ENCODE peak calls at places on chromosomes 2 and 18, in four cellular contexts. One of them, this sample, is unnamed.

GRCh38 chr2:183032200-183032794 is 6.0 kb downstream of the NCKAP1 start:
- DNase-seq in IMR-90: peak; percentile 64
- DNase-seq in CD4-positive, alpha-beta memory T cell: no peak
- DNase-seq in CD8-positive, alpha-beta memory T cell: no peak
- DNase-seq in this sample: no peak

GRCh38 chr2:176500921-176501320 is 231.7 kb downstream of the MTX2 start:
- DNase-seq in IMR-90: no peak
- DNase-seq in CD4-positive, alpha-beta memory T cell: no peak
- DNase-seq in CD8-positive, alpha-beta memory T cell: no peak
- DNase-seq in this sample: no peak

GRCh38 chr2:160266078-160266551 is 66.0 kb upstream of the ITGB6 start:
- DNase-seq in CD8-positive, alpha-beta memory T cell: no peak
- DNase-seq in CD4-positive, alpha-beta memory T cell: no peak
- DNase-seq in IMR-90: no peak
- DNase-seq in this sample: no peak

GRCh38 chr2:2333076-2333475 is 2.0 kb upstream of the MYT1L start:
- DNase-seq in CD4-positive, alpha-beta memory T cell: no peak
- DNase-seq in IMR-90: no peak
- DNase-seq in CD8-positive, alpha-beta memory T cell: no peak
- DNase-seq in this sample: no peak

GRCh38 chr18:8450013-8450412 is 159.2 kb upstream of the RAB12 start:
- DNase-seq in CD8-positive, alpha-beta memory T cell: no peak
- DNase-seq in IMR-90: no peak
- DNase-seq in CD4-positive, alpha-beta memory T cell: no peak
- DNase-seq in this sample: no peak

GRCh38 chr2:224646242-224646846 is 61.2 kb upstream of the CUL3 start:
- DNase-seq in CD8-positive, alpha-beta memory T cell: no peak
- DNase-seq in CD4-positive, alpha-beta memory T cell: no peak
- DNase-seq in IMR-90: peak; percentile 4
- DNase-seq in this sample: no peak

GRCh38 chr18:43525149-43525548 is 247.9 kb upstream of the SYT4 start:
- DNase-seq in IMR-90: no peak
- DNase-seq in CD8-positive, alpha-beta memory T cell: no peak
- DNase-seq in CD4-positive, alpha-beta memory T cell: no peak
- DNase-seq in this sample: no peak

GRCh38 chr2:45902952-45903351 is 251.5 kb downstream of the PRKCE start:
- DNase-seq in CD4-positive, alpha-beta memory T cell: no peak
- DNase-seq in CD8-positive, alpha-beta memory T cell: no peak
- DNase-seq in IMR-90: no peak
- DNase-seq in this sample: no peak

DNA sequence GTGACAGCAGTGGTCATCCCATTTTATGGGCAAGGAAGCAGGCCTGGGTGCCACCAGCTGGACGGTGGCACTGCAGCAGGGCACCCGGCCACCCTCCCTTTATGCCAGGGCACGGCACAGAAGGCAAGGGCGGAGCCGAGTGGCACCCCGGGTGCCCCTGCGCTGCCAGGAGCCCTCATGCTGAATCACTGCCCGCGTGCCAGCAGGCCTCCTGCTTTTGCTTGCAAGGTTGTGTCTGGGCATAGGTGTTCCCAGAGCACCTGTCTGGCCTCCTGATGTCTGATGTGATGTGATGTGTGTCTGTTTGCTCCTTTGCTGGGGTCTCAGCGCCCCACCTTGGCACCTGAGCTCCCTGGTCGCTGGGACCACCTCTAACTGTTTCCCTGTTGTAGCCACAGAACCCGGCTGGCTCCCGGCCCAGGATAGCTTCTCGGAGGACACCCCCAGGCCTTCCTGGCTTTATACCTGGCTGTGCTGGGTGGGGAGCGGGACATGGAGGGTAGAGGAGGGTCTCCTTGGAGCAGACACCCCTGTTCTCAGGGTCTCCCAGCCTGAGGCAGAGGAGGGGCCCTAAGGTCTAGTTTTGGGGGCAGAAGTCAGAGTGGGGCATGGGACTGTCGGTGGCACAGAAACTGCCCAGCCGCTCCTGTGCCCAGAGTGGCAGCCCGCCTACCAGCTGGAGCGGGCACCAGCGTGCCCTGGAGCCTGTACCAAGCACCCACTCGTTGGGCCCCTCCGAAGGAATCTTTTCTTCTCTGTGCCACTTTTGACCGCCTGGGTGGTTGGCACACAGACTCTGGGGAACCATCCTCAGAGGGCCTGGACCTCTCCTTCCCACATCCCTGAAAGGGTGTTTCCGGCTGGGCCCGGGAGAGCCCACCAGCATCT is 3.6 kb downstream of the GPC1 start:
- DNase-seq in CD8-positive, alpha-beta memory T cell: peak; percentile 31
- DNase-seq in IMR-90: no peak
- DNase-seq in CD4-positive, alpha-beta memory T cell: no peak
- DNase-seq in this sample: no peak
- H3K4me3 ChIP-seq in CD8-positive, alpha-beta memory T cell: no peak overlapping the region
- H3K4me3 ChIP-seq in IMR-90: no peak overlapping the region
- H3K4me3 ChIP-seq in CD4-positive, alpha-beta memory T cell: no peak overlapping the region
- H3K4me3 ChIP-seq in this sample: no peak overlapping the region

GRCh38 chr18:79962311-79962710 is 2.1 kb upstream of the HSBP1L1 start:
- DNase-seq in CD8-positive, alpha-beta memory T cell: no peak
- DNase-seq in CD4-positive, alpha-beta memory T cell: no peak
- DNase-seq in IMR-90: peak; percentile 61
- DNase-seq in this sample: no peak
- H3K27ac ChIP-seq in CD8-positive, alpha-beta memory T cell: no peak overlapping the region
- H3K27ac ChIP-seq in CD4-positive, alpha-beta memory T cell: no peak overlapping the region
- H3K27ac ChIP-seq in IMR-90: no peak overlapping the region
- H3K27ac ChIP-seq in this sample: peak overlapping the region; percentile 23

GRCh38 chr2:238190445-238190844 is 13.1 kb downstream of the ILKAP start:
- DNase-seq in IMR-90: no peak
- DNase-seq in CD4-positive, alpha-beta memory T cell: no peak
- DNase-seq in CD8-positive, alpha-beta memory T cell: no peak
- DNase-seq in this sample: no peak
- H3K36me3 ChIP-seq in IMR-90: peaks cover 56% of the 10 kb centered on the region
- H3K36me3 ChIP-seq in CD4-positive, alpha-beta memory T cell: peaks cover 66% of the 10 kb centered on the region
- H3K36me3 ChIP-seq in CD8-positive, alpha-beta memory T cell: peaks cover 71% of the 10 kb centered on the region
- H3K36me3 ChIP-seq in this sample: peaks cover 89% of the 10 kb centered on the region

GRCh38 chr2:191679818-191680600 is 2.1 kb downstream of the NABP1 start:
- DNase-seq in CD4-positive, alpha-beta memory T cell: peak; percentile 55
- DNase-seq in CD8-positive, alpha-beta memory T cell: no peak
- DNase-seq in IMR-90: peak; percentile 93
- DNase-seq in this sample: no peak
- H3K4me3 ChIP-seq in CD4-positive, alpha-beta memory T cell: peak overlapping the region; percentile 28
- H3K4me3 ChIP-seq in CD8-positive, alpha-beta memory T cell: peak overlapping the region; percentile 82
- H3K4me3 ChIP-seq in IMR-90: peak overlapping the region; percentile 73
- H3K4me3 ChIP-seq in this sample: peak overlapping the region; percentile 92

GRCh38 chr2:29011650-29012060 is 30.6 kb downstream of the TOGARAM2 start:
- DNase-seq in IMR-90: no peak
- DNase-seq in CD8-positive, alpha-beta memory T cell: peak; percentile 95
- DNase-seq in CD4-positive, alpha-beta memory T cell: peak; percentile 84
- DNase-seq in this sample: no peak
- H3K27ac ChIP-seq in IMR-90: no peak overlapping the region
- H3K27ac ChIP-seq in CD8-positive, alpha-beta memory T cell: peak overlapping the region; percentile 93
- H3K27ac ChIP-seq in CD4-positive, alpha-beta memory T cell: peak overlapping the region; percentile 86
- H3K27ac ChIP-seq in this sample: no peak overlapping the region

GRCh38 chr2:202911513-202912341 is at the start of the genes CARF and WDR12:
- DNase-seq in CD8-positive, alpha-beta memory T cell: peak; percentile 93
- DNase-seq in IMR-90: peak; percentile 95
- DNase-seq in CD4-positive, alpha-beta memory T cell: peak; percentile 92
- DNase-seq in this sample: peak; percentile 88
- H3K36me3 ChIP-seq in CD8-positive, alpha-beta memory T cell: no peaks in the 10 kb centered on the region
- H3K36me3 ChIP-seq in IMR-90: no peaks in the 10 kb centered on the region
- H3K36me3 ChIP-seq in CD4-positive, alpha-beta memory T cell: no peaks in the 10 kb centered on the region
- H3K36me3 ChIP-seq in this sample: peaks cover 29% of the 10 kb centered on the region

DNA sequence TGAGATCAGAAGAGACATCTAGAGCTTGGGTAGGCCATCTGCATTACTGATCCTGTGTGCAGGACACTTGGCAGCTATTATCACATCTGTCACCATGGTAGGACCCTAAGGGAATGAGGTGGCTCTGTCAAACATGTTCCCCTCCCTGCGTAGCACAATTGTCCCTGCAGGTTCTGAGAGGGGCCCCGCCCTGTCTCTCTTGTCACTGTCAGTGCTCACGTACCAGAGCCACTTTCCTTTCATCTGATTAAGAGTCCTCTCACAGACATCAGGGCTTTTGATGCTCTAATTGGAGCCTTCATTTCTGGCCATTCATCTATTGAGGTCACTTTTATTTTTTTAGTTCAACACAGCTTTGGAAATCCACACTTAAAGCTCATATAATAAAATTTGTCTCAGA is 38.5 kb downstream of the NEB start:
- DNase-seq in IMR-90: no peak
- DNase-seq in CD4-positive, alpha-beta memory T cell: no peak
- DNase-seq in CD8-positive, alpha-beta memory T cell: no peak
- DNase-seq in this sample: no peak
- H3K4me3 ChIP-seq in IMR-90: no peak overlapping the region
- H3K4me3 ChIP-seq in CD4-positive, alpha-beta memory T cell: no peak overlapping the region
- H3K4me3 ChIP-seq in CD8-positive, alpha-beta memory T cell: no peak overlapping the region
- H3K4me3 ChIP-seq in this sample: no peak overlapping the region

GRCh38 chr2:60822987-60823386 is 58.4 kb upstream of the REL start:
- DNase-seq in IMR-90: no peak
- DNase-seq in CD8-positive, alpha-beta memory T cell: no peak
- DNase-seq in CD4-positive, alpha-beta memory T cell: no peak
- DNase-seq in this sample: peak; percentile 37
- H3K27ac ChIP-seq in IMR-90: no peak overlapping the region
- H3K27ac ChIP-seq in CD8-positive, alpha-beta memory T cell: no peak overlapping the region
- H3K27ac ChIP-seq in CD4-positive, alpha-beta memory T cell: no peak overlapping the region
- H3K27ac ChIP-seq in this sample: peak overlapping the region; percentile 85

GRCh38 chr18:70124139-70124538 is 81.3 kb downstream of the RTTN start:
- DNase-seq in CD4-positive, alpha-beta memory T cell: no peak
- DNase-seq in CD8-positive, alpha-beta memory T cell: no peak
- DNase-seq in IMR-90: no peak
- DNase-seq in this sample: no peak
- H3K36me3 ChIP-seq in CD4-positive, alpha-beta memory T cell: no peaks in the 10 kb centered on the region
- H3K36me3 ChIP-seq in CD8-positive, alpha-beta memory T cell: no peaks in the 10 kb centered on the region
- H3K36me3 ChIP-seq in IMR-90: peaks cover 2% of the 10 kb centered on the region
- H3K36me3 ChIP-seq in this sample: peaks cover 3% of the 10 kb centered on the region

GRCh38 chr2:235302263-235302662 is 191.6 kb upstream of the AGAP1 start:
- DNase-seq in CD4-positive, alpha-beta memory T cell: no peak
- DNase-seq in CD8-positive, alpha-beta memory T cell: no peak
- DNase-seq in IMR-90: no peak
- DNase-seq in this sample: no peak

GRCh38 chr2:235305678-235306077 is 188.2 kb upstream of the AGAP1 start:
- DNase-seq in CD8-positive, alpha-beta memory T cell: no peak
- DNase-seq in CD4-positive, alpha-beta memory T cell: no peak
- DNase-seq in IMR-90: no peak
- DNase-seq in this sample: no peak

GRCh38 chr2:235300368-235301201 is 193.3 kb upstream of the AGAP1 start:
- DNase-seq in IMR-90: peak; percentile 55
- DNase-seq in CD8-positive, alpha-beta memory T cell: no peak
- DNase-seq in CD4-positive, alpha-beta memory T cell: no peak
- DNase-seq in this sample: no peak

GRCh38 chr2:235303499-235304291 is 190.1 kb upstream of the AGAP1 start:
- DNase-seq in IMR-90: no peak
- DNase-seq in CD4-positive, alpha-beta memory T cell: no peak
- DNase-seq in CD8-positive, alpha-beta memory T cell: no peak
- DNase-seq in this sample: no peak

DNA sequence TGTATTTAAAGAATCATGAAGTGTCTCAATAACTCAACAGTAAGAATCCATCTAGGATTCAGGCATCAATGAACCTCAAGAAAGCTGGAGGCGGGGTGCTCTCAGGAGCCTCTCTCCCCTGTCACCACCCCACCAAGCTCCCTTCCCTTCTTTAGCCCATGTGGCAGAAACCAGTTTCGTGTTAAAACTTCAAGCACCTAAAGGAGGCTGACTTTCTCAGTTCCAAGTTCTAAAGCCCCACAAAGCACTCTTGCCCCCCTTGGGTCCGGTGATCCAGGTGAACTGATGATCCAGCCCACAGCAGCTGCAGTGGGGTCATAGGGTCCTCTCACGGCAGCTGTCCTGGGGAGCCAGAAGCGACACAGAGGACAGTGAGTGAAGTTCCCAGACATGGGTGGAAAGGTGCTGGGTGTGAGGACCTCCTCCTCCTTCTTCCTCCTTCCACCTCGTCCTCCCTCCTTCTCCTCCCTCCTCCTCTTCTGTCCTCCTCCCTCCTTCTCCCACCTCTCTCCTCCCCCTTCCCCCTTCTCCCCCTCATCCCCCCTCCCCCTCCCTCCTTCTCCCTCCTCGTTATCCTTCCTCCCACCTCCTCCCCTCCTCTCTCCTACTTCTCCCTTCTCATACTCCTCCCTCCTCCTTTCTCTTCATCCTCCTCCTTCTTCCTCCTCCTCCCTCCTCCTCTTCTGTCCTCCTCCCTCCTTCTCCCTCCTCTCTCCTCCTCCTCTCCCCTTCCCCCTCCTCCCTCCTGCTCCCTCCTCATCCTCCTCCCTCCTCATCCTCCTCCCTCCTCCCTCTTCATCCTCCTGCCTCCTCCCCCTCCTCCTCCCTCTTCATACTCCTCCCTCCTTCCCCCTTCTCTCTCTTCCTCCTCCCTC is 192.4 kb upstream of the AGAP1 start:
- DNase-seq in CD8-positive, alpha-beta memory T cell: no peak
- DNase-seq in CD4-positive, alpha-beta memory T cell: no peak
- DNase-seq in IMR-90: no peak
- DNase-seq in this sample: no peak
- H3K4me3 ChIP-seq in CD8-positive, alpha-beta memory T cell: no peak overlapping the region
- H3K4me3 ChIP-seq in CD4-positive, alpha-beta memory T cell: no peak overlapping the region
- H3K4me3 ChIP-seq in IMR-90: no peak overlapping the region
- H3K4me3 ChIP-seq in this sample: no peak overlapping the region

This sample was measured in SK-N-MC.